ENCODE peak calls at places on chromosomes 6 and 20, in four cellular contexts. One of them, this sample, is unnamed.

GRCh38 chr6:155291291-155291690 is 23.0 kb downstream of the TFB1M start:
- DNase-seq in GM19239: no peak
- DNase-seq in B cell: no peak
- DNase-seq in A172: no peak
- DNase-seq in this sample: no peak

GRCh38 chr20:25532015-25532751 is 53.1 kb downstream of the NINL start:
- DNase-seq in GM19239: no peak
- DNase-seq in B cell: no peak
- DNase-seq in A172: no peak
- DNase-seq in this sample: no peak

GRCh38 chr6:151209071-151209831 is 30.5 kb upstream of the AKAP12 start:
- DNase-seq in GM19239: no peak
- DNase-seq in B cell: no peak
- DNase-seq in A172: peak
- DNase-seq in this sample: no peak

GRCh38 chr20:19809487-19809886 is 51.4 kb downstream of the RIN2 start:
- DNase-seq in GM19239: no peak
- DNase-seq in B cell: no peak
- DNase-seq in A172: no peak
- DNase-seq in this sample: no peak

GRCh38 chr6:24738732-24739131 is 19.8 kb upstream of the C6orf62 start:
- DNase-seq in GM19239: no peak
- DNase-seq in B cell: no peak
- DNase-seq in A172: no peak
- DNase-seq in this sample: no peak

GRCh38 chr6:82208914-82209313 is 38.6 kb downstream of the IBTK start:
- DNase-seq in GM19239: no peak
- DNase-seq in B cell: no peak
- DNase-seq in A172: no peak
- DNase-seq in this sample: no peak

GRCh38 chr6:138110229-138110628 is 3.0 kb upstream of the PERP start:
- DNase-seq in GM19239: no peak
- DNase-seq in B cell: no peak
- DNase-seq in A172: no peak
- DNase-seq in this sample: no peak

GRCh38 chr20:9660236-9660868 is 146.0 kb downstream of the LAMP5 start:
- DNase-seq in GM19239: no peak
- DNase-seq in B cell: no peak
- DNase-seq in A172: peak
- DNase-seq in this sample: no peak

GRCh38 chr20:30811896-30812671 is 445.4 kb upstream of the DEFB115 start:
- DNase-seq in GM19239: no peak
- DNase-seq in B cell: peak
- DNase-seq in A172: peak
- DNase-seq in this sample: no peak

GRCh38 chr6:64013061-64013410 is 377.4 kb downstream of the PHF3 start:
- DNase-seq in GM19239: no peak
- DNase-seq in B cell: no peak
- DNase-seq in A172: no peak
- DNase-seq in this sample: no peak

GRCh38 chr6:144809120-144809519 is 524.0 kb downstream of the UTRN start:
- DNase-seq in GM19239: no peak
- DNase-seq in B cell: no peak
- DNase-seq in A172: peak
- DNase-seq in this sample: no peak

GRCh38 chr6:33989016-33989854 is 156.7 kb downstream of the GRM4 start:
- DNase-seq in GM19239: no peak
- DNase-seq in B cell: no peak
- DNase-seq in A172: no peak
- DNase-seq in this sample: no peak

GRCh38 chr6:136226674-136227377 is 23.3 kb downstream of the MTFR2 start:
- DNase-seq in GM19239: no peak
- DNase-seq in B cell: no peak
- DNase-seq in A172: no peak
- DNase-seq in this sample: no peak

GRCh38 chr20:22890605-22891300 is 144.4 kb upstream of the SSTR4 start:
- DNase-seq in GM19239: no peak
- DNase-seq in B cell: no peak
- DNase-seq in A172: no peak
- DNase-seq in this sample: no peak

GRCh38 chr20:33162753-33163152 is 5.2 kb upstream of the BPIFA2 start:
- DNase-seq in GM19239: no peak
- DNase-seq in B cell: no peak
- DNase-seq in A172: no peak
- DNase-seq in this sample: no peak

GRCh38 chr6:43294536-43294935 is 3.5 kb upstream of the SLC22A7 start:
- DNase-seq in GM19239: no peak
- DNase-seq in B cell: no peak
- DNase-seq in A172: no peak
- DNase-seq in this sample: no peak

GRCh38 chr20:37534401-37535157 is 6.9 kb upstream of the BLCAP start:
- DNase-seq in GM19239: no peak
- DNase-seq in B cell: peak
- DNase-seq in A172: peak
- DNase-seq in this sample: no peak